ENCODE peak calls at places on chromosome 12, in six cellular contexts. J, Z, K, L, N and F are unnamed samples.

GRCh38 chr12:41250748-41251147 is 62.6 kb downstream of the PDZRN4 start:
- DNase-seq in J (peak), Z (no peak), K (no peak), L (no peak), N (no peak), F (no peak)

GRCh38 chr12:95215925-95216324 is 1.3 kb downstream of the FGD6 start:
- DNase-seq in J (no peak), Z (no peak), K (peak), L (no peak), N (no peak), F (peak)

GRCh38 chr12:12671850-12672660 is 23.9 kb downstream of the GPR19 start:
- DNase-seq in J (no peak), Z (no peak), K (peak), L (no peak), N (no peak), F (no peak)

GRCh38 chr12:96570579-96570978 is 81.2 kb downstream of the CFAP54 start:
- DNase-seq in J (no peak), Z (no peak), K (no peak), L (no peak), N (no peak), F (no peak)

GRCh38 chr12:115375188-115375991 is 691.4 kb upstream of the TBX3 start:
- DNase-seq in J (no peak), Z (no peak), K (peak), L (no peak), N (no peak), F (peak)

GRCh38 chr12:128711486-128711885 is 112.3 kb downstream of the SLC15A4 start:
- DNase-seq in J (no peak), Z (no peak), K (no peak), L (no peak), N (no peak), F (no peak)

GRCh38 chr12:62601765-62602444 is 135.3 kb downstream of the MON2 start:
- DNase-seq in J (no peak), Z (no peak), K (no peak), L (no peak), N (no peak), F (no peak)

GRCh38 chr12:51405801-51406207 is 14.6 kb upstream of the GALNT6 start:
- DNase-seq in J (no peak), Z (no peak), K (no peak), L (no peak), N (no peak), F (no peak)

GRCh38 chr12:61891632-61892031 is 368.6 kb upstream of the USP15 start:
- DNase-seq in J (no peak), Z (no peak), K (no peak), L (no peak), N (no peak), F (no peak)

GRCh38 chr12:31736472-31736871 is 7.7 kb upstream of the AMN1 start:
- DNase-seq in J (no peak), Z (no peak), K (peak), L (no peak), N (no peak), F (no peak)

GRCh38 chr12:98895086-98895651 is 250.1 kb downstream of the APAF1 start:
- DNase-seq in J (no peak), Z (no peak), K (peak), L (peak), N (no peak), F (no peak)

GRCh38 chr12:6570264-6570887 is 2.3 kb upstream of the NOP2 start:
- DNase-seq in J (no peak), Z (no peak), K (peak), L (peak), N (peak), F (no peak)

GRCh38 chr12:60475825-60476224 is 880.0 kb downstream of the SLC16A7 start:
- DNase-seq in J (no peak), Z (no peak), K (no peak), L (peak), N (no peak), F (no peak)

GRCh38 chr12:4562034-4562657 is at the start of gene DYRK4:
- DNase-seq in J (peak), Z (no peak), K (peak), L (peak), N (peak), F (peak)

GRCh38 chr12:116006141-116006540 is 271.4 kb downstream of the MED13L start:
- DNase-seq in J (no peak), Z (no peak), K (no peak), L (no peak), N (no peak), F (no peak)

GRCh38 chr12:79555006-79555925 is 135.5 kb downstream of the PAWR start:
- DNase-seq in J (no peak), Z (no peak), K (peak), L (no peak), N (no peak), F (peak)

GRCh38 chr12:72133497-72134055 is 138.6 kb upstream of the TRHDE start:
- DNase-seq in J (no peak), Z (no peak), K (no peak), L (peak), N (no peak), F (no peak)

GRCh38 chr12:30837595-30837994 is 82.8 kb upstream of the CAPRIN2 start:
- DNase-seq in J (no peak), Z (no peak), K (no peak), L (no peak), N (no peak), F (no peak)

GRCh38 chr12:22588817-22589216 is 36.2 kb upstream of the ETNK1 start:
- DNase-seq in J (no peak), Z (no peak), K (no peak), L (no peak), N (no peak), F (no peak)

GRCh38 chr12:13146539-13146938 is 43.1 kb upstream of the GSG1 start:
- DNase-seq in J (no peak), Z (no peak), K (peak), L (no peak), N (no peak), F (no peak)

GRCh38 chr12:57519758-57520007 is 631 bp downstream of the DDIT3 start:
- DNase-seq in J (no peak), Z (peak), K (no peak), L (peak), N (no peak), F (no peak)

GRCh38 chr12:16604853-16605252 is 1.1 kb downstream of the LMO3 start:
- DNase-seq in J (no peak), Z (no peak), K (no peak), L (peak), N (peak), F (no peak)

GRCh38 chr12:6866920-6867406 is 368 bp upstream of the TPI1 start:
- DNase-seq in J (no peak), Z (no peak), K (no peak), L (peak), N (peak), F (no peak)

GRCh38 chr12:34033628-34034296 is 11.5 kb downstream of the ALG10 start:
- DNase-seq in J (no peak), Z (no peak), K (peak), L (no peak), N (no peak), F (no peak)

GRCh38 chr12:28027947-28028724 is 55.6 kb upstream of the PTHLH start:
- DNase-seq in J (no peak), Z (no peak), K (no peak), L (no peak), N (no peak), F (no peak)

GRCh38 chr12:46177020-46177419 is 91.8 kb downstream of the SLC38A1 start:
- DNase-seq in J (no peak), Z (no peak), K (no peak), L (no peak), N (no peak), F (no peak)

GRCh38 chr12:46177842-46178608 is 90.8 kb downstream of the SLC38A1 start:
- DNase-seq in J (no peak), Z (no peak), K (no peak), L (no peak), N (no peak), F (no peak)

GRCh38 chr12:46185686-46186085 is 83.2 kb downstream of the SLC38A1 start:
- DNase-seq in J (no peak), Z (no peak), K (no peak), L (no peak), N (no peak), F (no peak)

GRCh38 chr12:46179693-46180452 is 89.0 kb downstream of the SLC38A1 start:
- DNase-seq in J (no peak), Z (no peak), K (no peak), L (no peak), N (no peak), F (no peak)

DNA sequence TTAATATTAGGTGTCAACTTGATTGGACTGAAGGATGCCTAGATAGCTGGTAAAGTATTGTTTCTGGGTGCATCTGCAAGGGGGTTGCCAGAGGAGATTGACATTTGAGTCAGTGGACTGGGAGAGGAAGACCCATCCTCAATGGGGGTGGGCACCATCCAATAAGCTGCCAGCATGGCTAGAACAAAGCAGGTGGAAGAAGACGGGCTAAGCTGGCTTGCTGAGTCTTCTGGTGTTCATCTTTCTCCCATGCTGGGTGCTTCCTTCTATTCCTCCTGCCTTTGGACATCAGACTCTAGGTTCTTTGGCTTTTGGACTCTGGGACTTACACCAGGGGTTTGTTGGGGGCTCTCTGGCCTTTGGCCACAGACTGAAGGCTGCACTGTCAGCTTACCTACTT is 87.4 kb downstream of the SLC38A1 start:
- DNase-seq in J (no peak), Z (no peak), K (no peak), L (no peak), N (no peak), F (no peak)
- H3K4me3 ChIP-seq in J (no peak), Z (no peak), K (no peak), L (no peak), N (no peak), F (no peak)

GRCh38 chr12:52903285-52903854 is 1.5 kb downstream of the KRT8 start:
- DNase-seq in J (peak), Z (no peak), K (peak), L (peak), N (peak), F (peak)
- H3K4me3 ChIP-seq in J (peak), Z (peak), K (peak), L (peak), N (peak), F (peak)

GRCh38 chr12:47449797-47450196 is 256.0 kb downstream of the RPAP3 start:
- DNase-seq in J (no peak), Z (no peak), K (no peak), L (no peak), N (no peak), F (no peak)
- H3K4me3 ChIP-seq in J (no peak), Z (no peak), K (no peak), L (no peak), N (no peak), F (no peak)

DNA sequence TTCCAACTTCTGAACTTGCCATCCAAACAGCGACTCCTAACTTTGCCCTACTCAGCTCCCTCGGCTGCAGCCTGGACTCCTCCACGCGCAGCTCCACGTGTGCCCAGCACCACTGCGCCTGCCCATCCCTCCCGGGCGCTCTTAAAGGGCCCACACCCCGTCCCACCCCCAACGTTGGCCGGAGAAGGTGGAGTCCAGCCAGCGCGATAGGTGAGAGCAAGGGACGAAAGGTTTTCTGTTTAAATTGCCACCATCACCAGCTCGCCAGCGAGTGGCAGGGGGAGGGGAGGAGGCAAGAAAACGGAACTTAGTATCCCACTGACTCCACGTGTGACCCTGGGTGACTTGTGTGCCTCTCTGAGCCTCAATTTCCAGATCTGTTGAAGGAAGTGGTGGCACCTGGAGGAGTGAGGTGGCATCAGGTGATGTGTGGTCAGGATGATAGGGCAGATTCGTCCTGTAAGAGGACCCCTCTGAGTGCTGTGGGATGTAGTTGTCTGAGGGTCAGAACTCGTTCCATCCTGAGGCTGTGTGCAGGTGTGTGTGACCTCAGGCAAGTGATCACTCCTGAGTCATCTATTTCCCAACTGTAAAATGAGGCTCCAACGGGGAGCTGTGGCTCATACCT is 59.7 kb downstream of the TRPV4 start:
- DNase-seq in J (no peak), Z (peak), K (no peak), L (peak), N (peak), F (no peak)
- H3K4me3 ChIP-seq in J (no peak), Z (no peak), K (peak), L (no peak), N (no peak), F (no peak)

GRCh38 chr12:75944905-75945412 is 86.6 kb downstream of the PHLDA1 start:
- DNase-seq in J (no peak), Z (no peak), K (no peak), L (no peak), N (no peak), F (no peak)

GRCh38 chr12:75947171-75947723 is 84.3 kb downstream of the PHLDA1 start:
- DNase-seq in J (no peak), Z (no peak), K (no peak), L (no peak), N (no peak), F (no peak)

GRCh38 chr12:75945581-75945980 is 86.0 kb downstream of the PHLDA1 start:
- DNase-seq in J (no peak), Z (no peak), K (no peak), L (no peak), N (no peak), F (no peak)

GRCh38 chr12:75943730-75944096 is 87.9 kb downstream of the PHLDA1 start:
- DNase-seq in J (no peak), Z (no peak), K (no peak), L (no peak), N (no peak), F (no peak)

DNA sequence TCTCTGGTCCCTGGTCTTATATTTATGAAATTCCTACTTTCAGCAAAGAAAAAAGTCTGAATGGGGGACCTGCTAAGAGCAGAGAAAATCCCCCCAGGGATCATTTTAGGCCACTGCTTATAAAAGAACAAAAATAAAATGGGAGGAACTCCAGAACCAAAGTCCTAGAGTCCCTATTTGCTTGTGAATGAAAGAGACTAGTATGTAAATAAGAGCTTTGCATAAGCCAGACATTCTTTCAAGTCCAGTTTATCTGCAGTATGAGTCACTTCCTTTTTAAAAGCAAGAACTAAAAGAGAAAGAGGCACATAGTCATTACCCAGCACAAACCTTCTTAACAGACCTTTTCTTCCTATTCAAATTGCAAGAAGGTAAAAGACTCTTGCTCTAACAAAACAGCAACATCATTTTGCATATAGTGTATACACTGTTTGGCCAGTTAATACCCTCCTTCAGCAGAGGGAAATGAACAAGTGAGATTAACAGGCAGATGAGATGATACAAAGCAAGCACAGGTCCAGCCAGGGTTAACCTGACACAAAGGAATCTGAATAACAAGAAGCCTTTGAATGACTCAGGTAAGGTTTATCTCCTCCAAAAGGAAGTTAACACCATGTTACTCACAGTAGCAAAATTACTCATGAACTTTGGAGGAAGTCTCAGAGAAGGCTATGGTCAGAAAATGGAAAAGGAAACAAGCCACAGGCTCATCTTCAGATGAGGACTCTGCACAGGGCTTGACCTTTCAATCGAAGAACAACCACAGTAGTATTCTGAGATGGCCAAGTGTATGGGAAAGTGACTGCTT is 87.3 kb downstream of the PHLDA1 start:
- DNase-seq in J (no peak), Z (no peak), K (peak), L (peak), N (no peak), F (peak)
- H3K4me3 ChIP-seq in J (no peak), Z (no peak), K (peak), L (no peak), N (no peak), F (no peak)

GRCh38 chr12:132282950-132283771 is 46.2 kb downstream of the GALNT9 start:
- DNase-seq in J (no peak), Z (no peak), K (no peak), L (peak), N (peak), F (no peak)
- H3K4me3 ChIP-seq in J (no peak), Z (no peak), K (no peak), L (peak), N (no peak), F (no peak)

DNA sequence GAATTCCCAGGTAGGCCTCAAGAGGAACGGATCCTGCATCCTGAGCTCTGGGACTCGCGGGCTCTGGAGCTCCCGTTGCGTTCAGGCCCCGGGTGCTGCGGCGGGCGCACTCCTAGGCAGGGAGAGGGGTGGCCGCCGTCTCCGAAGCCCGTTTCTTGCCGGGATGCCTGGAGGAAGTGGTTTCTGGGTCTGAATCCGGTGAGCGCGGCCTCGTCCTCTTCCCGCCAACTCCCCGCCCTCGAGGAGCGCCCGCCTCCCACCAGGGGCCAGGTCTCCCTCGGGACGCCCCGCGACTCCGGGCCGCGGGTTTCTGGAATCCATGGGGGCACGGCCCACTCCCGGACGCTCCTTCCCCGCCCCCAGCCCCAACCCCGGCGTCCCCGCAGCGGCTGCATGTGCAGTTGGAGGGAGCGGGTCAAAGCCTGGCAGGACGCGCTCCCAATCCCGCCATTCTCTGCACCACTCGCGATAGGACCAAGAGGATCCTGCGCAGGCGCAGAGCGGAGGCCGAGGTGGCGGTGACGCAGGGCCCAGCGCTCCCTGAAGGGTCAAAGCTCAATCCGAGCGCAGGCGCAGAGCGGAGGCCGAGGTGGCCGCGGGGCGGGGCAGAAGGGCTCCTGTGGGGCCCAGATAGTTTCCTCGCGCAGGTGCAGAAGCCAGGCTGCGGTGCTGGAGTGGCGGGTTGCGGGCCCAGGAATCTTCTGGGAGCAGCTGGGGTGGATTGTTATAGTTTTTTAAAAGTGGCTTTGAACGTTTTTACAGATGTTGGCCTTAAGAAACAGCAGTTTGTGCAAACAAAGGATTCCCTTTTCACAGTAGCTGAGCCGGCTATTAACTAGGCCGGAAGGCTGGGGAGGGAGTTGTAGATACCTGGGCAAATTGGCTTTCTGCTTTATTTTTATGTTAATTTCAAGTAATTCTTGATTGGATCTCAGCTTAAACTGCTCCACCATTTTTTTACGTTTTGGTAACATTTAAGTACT is 796.4 kb downstream of the AACS start:
- DNase-seq in J (peak), Z (no peak), K (no peak), L (peak), N (peak), F (no peak)
- H3K4me3 ChIP-seq in J (no peak), Z (no peak), K (no peak), L (no peak), N (peak), F (no peak)

GRCh38 chr12:75097003-75097402 is 112.6 kb downstream of the KCNC2 start:
- DNase-seq in J (no peak), Z (no peak), K (peak), L (no peak), N (no peak), F (no peak)
- H3K4me3 ChIP-seq in J (no peak), Z (no peak), K (no peak), L (no peak), N (no peak), F (no peak)